ENCODE peak calls at places on chromosomes 4 and X, in nine cellular contexts. One of them, this sample, is unnamed.
A peak's percentile ranks its signal among the peaks of the same experiment; 100 is the strongest.

GRCh38 chr4:21451032-21451431 is 497.5 kb downstream of the KCNIP4 start:
- DNase-seq in fibroblast of lung: peak; percentile 64
- DNase-seq in hepatocyte: no peak
- DNase-seq in cardiac muscle cell: peak; percentile 1
- DNase-seq in right lobe of liver: no peak
- DNase-seq in A549: no peak
- DNase-seq in psoas muscle: no peak
- DNase-seq in gastrocnemius medialis: no peak
- DNase-seq in PC-3: peak; percentile 19
- DNase-seq in this sample: peak; percentile 87

GRCh38 chr4:148776944-148777343 is 334.7 kb upstream of the NR3C2 start:
- DNase-seq in fibroblast of lung: no peak
- DNase-seq in hepatocyte: no peak
- DNase-seq in cardiac muscle cell: no peak
- DNase-seq in right lobe of liver: no peak
- DNase-seq in A549: no peak
- DNase-seq in psoas muscle: no peak
- DNase-seq in gastrocnemius medialis: no peak
- DNase-seq in PC-3: peak; percentile 14
- DNase-seq in this sample: peak; percentile 12

GRCh38 chr4:3295837-3296624 is 3.2 kb downstream of the RGS12 start:
- DNase-seq in fibroblast of lung: no peak
- DNase-seq in hepatocyte: no peak
- DNase-seq in cardiac muscle cell: no peak
- DNase-seq in right lobe of liver: peak; percentile 2
- DNase-seq in A549: no peak
- DNase-seq in psoas muscle: no peak
- DNase-seq in gastrocnemius medialis: no peak
- DNase-seq in PC-3: no peak
- DNase-seq in this sample: no peak

GRCh38 chrX:25523574-25523973 is 507.8 kb upstream of the ARX start:
- DNase-seq in fibroblast of lung: peak; percentile 57
- DNase-seq in hepatocyte: peak; percentile 65
- DNase-seq in cardiac muscle cell: peak; percentile 71
- DNase-seq in right lobe of liver: peak; percentile 32
- DNase-seq in A549: peak; percentile 10
- DNase-seq in psoas muscle: no peak
- DNase-seq in gastrocnemius medialis: no peak
- DNase-seq in PC-3: peak; percentile 23
- DNase-seq in this sample: peak; percentile 25

GRCh38 chr4:124202106-124202505 is 510.4 kb downstream of the ANKRD50 start:
- DNase-seq in fibroblast of lung: peak; percentile 77
- DNase-seq in hepatocyte: peak; percentile 24
- DNase-seq in cardiac muscle cell: peak; percentile 78
- DNase-seq in right lobe of liver: no peak
- DNase-seq in A549: no peak
- DNase-seq in psoas muscle: peak; percentile 25
- DNase-seq in gastrocnemius medialis: no peak
- DNase-seq in PC-3: no peak
- DNase-seq in this sample: no peak

GRCh38 chr4:76640252-76640925 is 205.4 kb downstream of the SHROOM3 start:
- DNase-seq in fibroblast of lung: no peak
- DNase-seq in hepatocyte: no peak
- DNase-seq in cardiac muscle cell: no peak
- DNase-seq in right lobe of liver: no peak
- DNase-seq in A549: no peak
- DNase-seq in psoas muscle: no peak
- DNase-seq in gastrocnemius medialis: no peak
- DNase-seq in PC-3: no peak
- DNase-seq in this sample: no peak

GRCh38 chrX:130086414-130087207 is 23.7 kb downstream of the ELF4 start:
- DNase-seq in fibroblast of lung: no peak
- DNase-seq in hepatocyte: no peak
- DNase-seq in cardiac muscle cell: no peak
- DNase-seq in right lobe of liver: no peak
- DNase-seq in A549: no peak
- DNase-seq in psoas muscle: no peak
- DNase-seq in gastrocnemius medialis: no peak
- DNase-seq in PC-3: no peak
- DNase-seq in this sample: no peak

GRCh38 chrX:9530848-9531274 is 66.0 kb downstream of the TBL1X start:
- DNase-seq in fibroblast of lung: peak; percentile 94
- DNase-seq in hepatocyte: peak; percentile 77
- DNase-seq in cardiac muscle cell: peak; percentile 96
- DNase-seq in right lobe of liver: peak; percentile 72
- DNase-seq in A549: peak; percentile 76
- DNase-seq in psoas muscle: peak; percentile 51
- DNase-seq in gastrocnemius medialis: peak; percentile 4
- DNase-seq in PC-3: peak; percentile 35
- DNase-seq in this sample: peak; percentile 84

GRCh38 chr4:6591781-6592180 is 16.8 kb downstream of the MAN2B2 start:
- DNase-seq in fibroblast of lung: no peak
- DNase-seq in hepatocyte: no peak
- DNase-seq in cardiac muscle cell: no peak
- DNase-seq in right lobe of liver: no peak
- DNase-seq in A549: no peak
- DNase-seq in psoas muscle: no peak
- DNase-seq in gastrocnemius medialis: no peak
- DNase-seq in PC-3: no peak
- DNase-seq in this sample: no peak

GRCh38 chrX:154600962-154601374 is 16.0 kb downstream of the CTAG1A start:
- DNase-seq in fibroblast of lung: no peak
- DNase-seq in hepatocyte: no peak
- DNase-seq in cardiac muscle cell: peak; percentile 27
- DNase-seq in right lobe of liver: no peak
- DNase-seq in A549: no peak
- DNase-seq in psoas muscle: no peak
- DNase-seq in gastrocnemius medialis: no peak
- DNase-seq in PC-3: peak; percentile 72
- DNase-seq in this sample: peak; percentile 4

GRCh38 chr4:110671679-110672078 is 48.8 kb upstream of the PITX2 start:
- DNase-seq in fibroblast of lung: no peak
- DNase-seq in hepatocyte: no peak
- DNase-seq in cardiac muscle cell: no peak
- DNase-seq in right lobe of liver: no peak
- DNase-seq in A549: no peak
- DNase-seq in psoas muscle: no peak
- DNase-seq in gastrocnemius medialis: no peak
- DNase-seq in PC-3: peak; percentile 11
- DNase-seq in this sample: no peak

GRCh38 chr4:181822005-181822375 is 421.2 kb upstream of the TENM3 start:
- DNase-seq in fibroblast of lung: peak; percentile 5
- DNase-seq in hepatocyte: no peak
- DNase-seq in cardiac muscle cell: peak; percentile 14
- DNase-seq in right lobe of liver: no peak
- DNase-seq in A549: no peak
- DNase-seq in psoas muscle: no peak
- DNase-seq in gastrocnemius medialis: no peak
- DNase-seq in PC-3: no peak
- DNase-seq in this sample: peak; percentile 59

GRCh38 chrX:135477576-135477975 is 42.9 kb upstream of the INTS6L start:
- DNase-seq in fibroblast of lung: peak; percentile 68
- DNase-seq in hepatocyte: peak; percentile 78
- DNase-seq in cardiac muscle cell: peak; percentile 87
- DNase-seq in right lobe of liver: peak; percentile 68
- DNase-seq in A549: peak; percentile 6
- DNase-seq in psoas muscle: no peak
- DNase-seq in gastrocnemius medialis: no peak
- DNase-seq in PC-3: peak; percentile 81
- DNase-seq in this sample: peak; percentile 72

GRCh38 chr4:4666693-4667642 is 125.1 kb upstream of the STX18 start:
- DNase-seq in fibroblast of lung: peak; percentile 29
- DNase-seq in hepatocyte: peak; percentile 31
- DNase-seq in cardiac muscle cell: peak; percentile 74
- DNase-seq in right lobe of liver: no peak
- DNase-seq in A549: no peak
- DNase-seq in psoas muscle: no peak
- DNase-seq in gastrocnemius medialis: no peak
- DNase-seq in PC-3: no peak
- DNase-seq in this sample: no peak

GRCh38 chr4:83174844-83175414 is 60.4 kb upstream of the PLAC8 start:
- DNase-seq in fibroblast of lung: no peak
- DNase-seq in hepatocyte: no peak
- DNase-seq in cardiac muscle cell: no peak
- DNase-seq in right lobe of liver: no peak
- DNase-seq in A549: no peak
- DNase-seq in psoas muscle: no peak
- DNase-seq in gastrocnemius medialis: no peak
- DNase-seq in PC-3: no peak
- DNase-seq in this sample: no peak

GRCh38 chrX:71909956-71910355 is 689 bp upstream of the NHSL2 start:
- DNase-seq in fibroblast of lung: no peak
- DNase-seq in hepatocyte: peak; percentile 28
- DNase-seq in cardiac muscle cell: peak; percentile 18
- DNase-seq in right lobe of liver: peak; percentile 24
- DNase-seq in A549: no peak
- DNase-seq in psoas muscle: peak; percentile 23
- DNase-seq in gastrocnemius medialis: no peak
- DNase-seq in PC-3: no peak
- DNase-seq in this sample: no peak

DNA sequence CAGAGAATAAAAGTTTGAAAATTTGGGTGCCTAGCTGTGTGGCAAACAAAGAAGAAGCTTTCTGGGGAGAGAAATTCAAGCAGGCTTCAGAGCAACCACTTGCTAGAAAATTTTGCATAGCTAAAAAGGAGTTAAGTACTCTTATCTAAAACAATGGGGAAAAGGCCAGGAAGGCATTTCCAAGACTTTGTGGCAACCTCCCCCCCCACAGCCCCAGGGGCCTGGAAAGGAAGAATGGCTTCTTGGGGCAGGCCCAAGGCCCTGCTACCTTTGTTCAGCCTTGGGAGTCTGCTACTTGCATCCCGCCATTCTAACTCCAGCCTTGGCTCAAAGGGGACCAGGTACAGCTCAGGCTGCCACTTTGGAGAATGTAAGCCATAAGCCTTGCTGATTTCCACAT is 102.2 kb downstream of the PTCHD1 start:
- DNase-seq in fibroblast of lung: no peak
- DNase-seq in hepatocyte: no peak
- DNase-seq in cardiac muscle cell: peak; percentile 2
- DNase-seq in right lobe of liver: no peak
- DNase-seq in A549: no peak
- DNase-seq in psoas muscle: no peak
- DNase-seq in gastrocnemius medialis: no peak
- DNase-seq in PC-3: no peak
- DNase-seq in this sample: no peak
- H3K27ac ChIP-seq in fibroblast of lung: no peak overlapping the region
- H3K27ac ChIP-seq in hepatocyte: no peak overlapping the region
- H3K27ac ChIP-seq in cardiac muscle cell: no peak overlapping the region
- H3K27ac ChIP-seq in right lobe of liver: no peak overlapping the region
- H3K27ac ChIP-seq in A549: no peak overlapping the region
- H3K27ac ChIP-seq in psoas muscle: no peak overlapping the region
- H3K27ac ChIP-seq in gastrocnemius medialis: no peak overlapping the region
- H3K27ac ChIP-seq in PC-3: no peak overlapping the region
- H3K27ac ChIP-seq in this sample: no peak overlapping the region

DNA sequence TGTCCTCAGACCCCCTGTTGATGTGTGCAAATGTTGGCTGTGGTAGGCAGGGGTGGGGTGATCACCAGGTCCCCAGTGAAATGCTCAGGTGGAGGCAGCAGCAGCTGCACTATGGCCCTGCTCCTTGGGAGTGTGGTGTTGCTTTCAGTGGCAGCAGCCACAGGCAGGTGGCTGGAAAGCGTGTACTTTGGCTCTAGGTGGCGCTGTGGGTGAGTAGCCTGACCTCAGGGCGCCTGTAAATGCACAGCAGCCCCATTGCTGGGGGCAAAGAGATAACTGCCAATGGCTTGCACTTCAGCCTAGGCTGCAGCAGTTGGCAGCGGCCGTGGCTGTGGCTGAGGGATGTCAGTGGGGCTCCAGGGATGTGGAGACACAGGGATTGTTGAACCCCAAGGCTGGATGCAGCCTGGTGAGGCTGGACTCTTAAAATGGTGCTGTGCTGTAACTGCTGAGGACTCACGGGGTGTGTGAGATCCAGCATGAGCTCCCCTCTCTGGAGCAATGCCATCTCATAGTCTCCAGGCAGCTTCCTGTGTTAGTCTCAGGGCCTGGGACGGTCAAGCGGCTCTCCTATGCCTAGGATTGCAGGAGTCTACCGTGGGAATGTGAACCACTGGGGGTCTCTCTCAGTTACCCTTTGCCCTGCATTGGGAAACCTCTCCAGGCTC is 421.7 kb upstream of the HTR2C start:
- DNase-seq in fibroblast of lung: no peak
- DNase-seq in hepatocyte: peak; percentile 6
- DNase-seq in cardiac muscle cell: no peak
- DNase-seq in right lobe of liver: no peak
- DNase-seq in A549: no peak
- DNase-seq in psoas muscle: no peak
- DNase-seq in gastrocnemius medialis: no peak
- DNase-seq in PC-3: no peak
- DNase-seq in this sample: no peak
- TF ChIP-seq CTCF in fibroblast of lung: no peak
- TF ChIP-seq CTCF in hepatocyte: no peak
- TF ChIP-seq CTCF in cardiac muscle cell: no peak
- TF ChIP-seq CTCF in right lobe of liver: no peak
- TF ChIP-seq CTCF in A549: no peak
- TF ChIP-seq CTCF in psoas muscle: no peak
- TF ChIP-seq CTCF in gastrocnemius medialis: no peak
- TF ChIP-seq CTCF in PC-3: peak; percentile 18
- TF ChIP-seq CTCF in this sample: no peak

GRCh38 chr4:108173599-108174057 is 4.9 kb upstream of the LEF1 start:
- DNase-seq in fibroblast of lung: no peak
- DNase-seq in hepatocyte: no peak
- DNase-seq in cardiac muscle cell: no peak
- DNase-seq in right lobe of liver: no peak
- DNase-seq in A549: no peak
- DNase-seq in psoas muscle: no peak
- DNase-seq in gastrocnemius medialis: no peak
- DNase-seq in PC-3: no peak
- DNase-seq in this sample: no peak
- H3K4me3 ChIP-seq in fibroblast of lung: peak overlapping the region; percentile 69
- H3K4me3 ChIP-seq in hepatocyte: peak overlapping the region; percentile 69
- H3K4me3 ChIP-seq in cardiac muscle cell: peak overlapping the region; percentile 22
- H3K4me3 ChIP-seq in right lobe of liver: peak overlapping the region; percentile 42
- H3K4me3 ChIP-seq in A549: peak overlapping the region; percentile 48
- H3K4me3 ChIP-seq in psoas muscle: peak overlapping the region; percentile 62
- H3K4me3 ChIP-seq in gastrocnemius medialis: peak overlapping the region; percentile 56
- H3K4me3 ChIP-seq in PC-3: peak overlapping the region; percentile 66
- H3K4me3 ChIP-seq in this sample: peak overlapping the region; percentile 65

GRCh38 chrX:66863721-66864120 is 224.8 kb upstream of the EDA2R start:
- DNase-seq in fibroblast of lung: no peak
- DNase-seq in hepatocyte: no peak
- DNase-seq in cardiac muscle cell: no peak
- DNase-seq in right lobe of liver: peak; percentile 66
- DNase-seq in A549: no peak
- DNase-seq in psoas muscle: no peak
- DNase-seq in gastrocnemius medialis: no peak
- DNase-seq in PC-3: no peak
- DNase-seq in this sample: no peak
- H3K27ac ChIP-seq in fibroblast of lung: no peak overlapping the region
- H3K27ac ChIP-seq in hepatocyte: no peak overlapping the region
- H3K27ac ChIP-seq in cardiac muscle cell: no peak overlapping the region
- H3K27ac ChIP-seq in right lobe of liver: peak overlapping the region; percentile 35
- H3K27ac ChIP-seq in A549: no peak overlapping the region
- H3K27ac ChIP-seq in psoas muscle: no peak overlapping the region
- H3K27ac ChIP-seq in gastrocnemius medialis: no peak overlapping the region
- H3K27ac ChIP-seq in PC-3: no peak overlapping the region
- H3K27ac ChIP-seq in this sample: no peak overlapping the region

This sample was measured in brain microvascular endothelial cell.